ENCODE peak calls at places on chromosomes 11 and 22, in nine cellular contexts. One of them, this sample, is unnamed.

GRCh38 chr22:19620742-19621371 is 93.4 kb upstream of the SEPTIN5 start:
- DNase-seq in choroid plexus epithelial cell: peak; percentile 15
- DNase-seq in cardiac fibroblast: peak; percentile 16
- DNase-seq in astrocyte of the spinal cord: peak; percentile 3
- DNase-seq in H9: no peak
- DNase-seq in endothelial cell: no peak
- DNase-seq in Peyer's patch: no peak
- DNase-seq in HCT116: no peak
- DNase-seq in bronchial epithelial cell: no peak
- DNase-seq in this sample: peak; percentile 10

GRCh38 chr11:70138403-70138802 is 60.3 kb downstream of the ANO1 start:
- DNase-seq in bronchial epithelial cell: no peak
- DNase-seq in H9: no peak
- DNase-seq in astrocyte of the spinal cord: no peak
- DNase-seq in HCT116: no peak
- DNase-seq in endothelial cell: no peak
- DNase-seq in cardiac fibroblast: no peak
- DNase-seq in Peyer's patch: no peak
- DNase-seq in choroid plexus epithelial cell: no peak
- DNase-seq in this sample: no peak

GRCh38 chr11:65552413-65552951 is 5.7 kb downstream of the LTBP3 start:
- DNase-seq in HCT116: no peak
- DNase-seq in bronchial epithelial cell: no peak
- DNase-seq in Peyer's patch: peak; percentile 57
- DNase-seq in cardiac fibroblast: no peak
- DNase-seq in endothelial cell: no peak
- DNase-seq in choroid plexus epithelial cell: no peak
- DNase-seq in H9: no peak
- DNase-seq in astrocyte of the spinal cord: no peak
- DNase-seq in this sample: no peak

GRCh38 chr22:37420656-37421467 is 6.4 kb downstream of the ELFN2 start:
- DNase-seq in endothelial cell: no peak
- DNase-seq in HCT116: no peak
- DNase-seq in Peyer's patch: peak; percentile 39
- DNase-seq in choroid plexus epithelial cell: peak; percentile 40
- DNase-seq in cardiac fibroblast: peak; percentile 29
- DNase-seq in H9: no peak
- DNase-seq in astrocyte of the spinal cord: no peak
- DNase-seq in bronchial epithelial cell: peak; percentile 54
- DNase-seq in this sample: peak; percentile 50

GRCh38 chr11:66800720-66801428 is 42.4 kb upstream of the RCE1 start:
- DNase-seq in endothelial cell: no peak
- DNase-seq in choroid plexus epithelial cell: no peak
- DNase-seq in HCT116: no peak
- DNase-seq in cardiac fibroblast: no peak
- DNase-seq in Peyer's patch: no peak
- DNase-seq in astrocyte of the spinal cord: no peak
- DNase-seq in bronchial epithelial cell: no peak
- DNase-seq in H9: no peak
- DNase-seq in this sample: no peak

GRCh38 chr11:78564889-78565467 is 9.7 kb downstream of the NARS2 start:
- DNase-seq in endothelial cell: no peak
- DNase-seq in HCT116: no peak
- DNase-seq in Peyer's patch: no peak
- DNase-seq in cardiac fibroblast: no peak
- DNase-seq in bronchial epithelial cell: no peak
- DNase-seq in choroid plexus epithelial cell: peak; percentile 24
- DNase-seq in astrocyte of the spinal cord: no peak
- DNase-seq in H9: no peak
- DNase-seq in this sample: peak; percentile 23

GRCh38 chr11:12272821-12273617 is 104.4 kb upstream of the PARVA start:
- DNase-seq in cardiac fibroblast: no peak
- DNase-seq in HCT116: no peak
- DNase-seq in astrocyte of the spinal cord: peak; percentile 54
- DNase-seq in endothelial cell: no peak
- DNase-seq in H9: no peak
- DNase-seq in choroid plexus epithelial cell: peak; percentile 67
- DNase-seq in Peyer's patch: peak; percentile 26
- DNase-seq in bronchial epithelial cell: peak; percentile 50
- DNase-seq in this sample: no peak

GRCh38 chr11:64675417-64676252 is 47.4 kb downstream of the NRXN2 start:
- DNase-seq in bronchial epithelial cell: peak; percentile 76
- DNase-seq in astrocyte of the spinal cord: peak; percentile 58
- DNase-seq in H9: no peak
- DNase-seq in Peyer's patch: no peak
- DNase-seq in cardiac fibroblast: peak; percentile 92
- DNase-seq in endothelial cell: no peak
- DNase-seq in HCT116: no peak
- DNase-seq in choroid plexus epithelial cell: peak; percentile 88
- DNase-seq in this sample: peak; percentile 92

DNA sequence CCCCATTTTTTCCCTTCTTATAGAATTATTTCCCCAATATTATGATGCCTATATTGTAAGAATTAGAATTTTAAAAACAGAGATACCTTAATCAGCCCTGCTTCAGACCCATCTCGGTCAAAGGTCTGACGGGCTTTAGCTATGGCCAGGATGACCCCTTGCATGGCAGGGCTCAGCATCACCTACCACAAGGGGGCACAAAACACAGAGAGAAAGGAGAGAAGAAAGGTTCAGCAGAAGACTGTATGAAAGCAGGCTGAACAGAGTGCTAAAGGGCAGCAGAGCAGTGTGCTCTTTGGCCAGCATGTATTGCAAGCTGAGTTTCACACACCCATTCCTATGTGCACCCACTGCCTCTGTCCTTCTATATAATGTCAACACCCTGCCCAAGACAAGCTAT is 26.8 kb downstream of the CLDN25 start:
- DNase-seq in Peyer's patch: no peak
- DNase-seq in H9: peak; percentile 68
- DNase-seq in endothelial cell: peak; percentile 65
- DNase-seq in choroid plexus epithelial cell: peak; percentile 53
- DNase-seq in bronchial epithelial cell: peak; percentile 29
- DNase-seq in astrocyte of the spinal cord: no peak
- DNase-seq in HCT116: peak; percentile 12
- DNase-seq in cardiac fibroblast: peak; percentile 43
- DNase-seq in this sample: peak; percentile 22
- TF ChIP-seq CTCF in Peyer's patch: no peak
- TF ChIP-seq CTCF in H9: peak; percentile 82
- TF ChIP-seq CTCF in endothelial cell: peak; percentile 44
- TF ChIP-seq CTCF in choroid plexus epithelial cell: peak; percentile 75
- TF ChIP-seq CTCF in bronchial epithelial cell: peak; percentile 51
- TF ChIP-seq CTCF in astrocyte of the spinal cord: peak; percentile 58
- TF ChIP-seq CTCF in HCT116: peak; percentile 21
- TF ChIP-seq CTCF in cardiac fibroblast: peak; percentile 61
- TF ChIP-seq CTCF in this sample: peak; percentile 52

GRCh38 chr22:32644252-32645100 is 157.0 kb upstream of the TIMP3 start:
- DNase-seq in Peyer's patch: no peak
- DNase-seq in choroid plexus epithelial cell: peak; percentile 78
- DNase-seq in H9: no peak
- DNase-seq in HCT116: no peak
- DNase-seq in bronchial epithelial cell: peak; percentile 96
- DNase-seq in astrocyte of the spinal cord: peak; percentile 33
- DNase-seq in endothelial cell: peak; percentile 80
- DNase-seq in cardiac fibroblast: peak; percentile 78
- DNase-seq in this sample: no peak
- TF ChIP-seq CTCF in Peyer's patch: no peak
- TF ChIP-seq CTCF in choroid plexus epithelial cell: peak; percentile 7
- TF ChIP-seq CTCF in H9: no peak
- TF ChIP-seq CTCF in HCT116: no peak
- TF ChIP-seq CTCF in bronchial epithelial cell: peak; percentile 19
- TF ChIP-seq CTCF in astrocyte of the spinal cord: no peak
- TF ChIP-seq CTCF in endothelial cell: no peak
- TF ChIP-seq CTCF in cardiac fibroblast: no peak
- TF ChIP-seq CTCF in this sample: no peak

GRCh38 chr11:119103793-119104192 is 2.1 kb upstream of the DPAGT1 start:
- DNase-seq in endothelial cell: no peak
- DNase-seq in choroid plexus epithelial cell: peak; percentile 32
- DNase-seq in bronchial epithelial cell: no peak
- DNase-seq in Peyer's patch: peak; percentile 10
- DNase-seq in astrocyte of the spinal cord: no peak
- DNase-seq in H9: no peak
- DNase-seq in HCT116: no peak
- DNase-seq in cardiac fibroblast: no peak
- DNase-seq in this sample: no peak
- TF ChIP-seq CTCF in endothelial cell: no peak
- TF ChIP-seq CTCF in choroid plexus epithelial cell: peak; percentile 14
- TF ChIP-seq CTCF in bronchial epithelial cell: no peak
- TF ChIP-seq CTCF in Peyer's patch: no peak
- TF ChIP-seq CTCF in astrocyte of the spinal cord: no peak
- TF ChIP-seq CTCF in H9: no peak
- TF ChIP-seq CTCF in HCT116: no peak
- TF ChIP-seq CTCF in cardiac fibroblast: no peak
- TF ChIP-seq CTCF in this sample: no peak

GRCh38 chr11:21427750-21428149 is 758.4 kb downstream of the NELL1 start:
- DNase-seq in cardiac fibroblast: no peak
- DNase-seq in HCT116: no peak
- DNase-seq in Peyer's patch: no peak
- DNase-seq in endothelial cell: no peak
- DNase-seq in H9: no peak
- DNase-seq in astrocyte of the spinal cord: no peak
- DNase-seq in choroid plexus epithelial cell: no peak
- DNase-seq in bronchial epithelial cell: no peak
- DNase-seq in this sample: no peak

GRCh38 chr11:21426931-21427330 is 757.5 kb downstream of the NELL1 start:
- DNase-seq in HCT116: no peak
- DNase-seq in Peyer's patch: no peak
- DNase-seq in astrocyte of the spinal cord: no peak
- DNase-seq in choroid plexus epithelial cell: no peak
- DNase-seq in cardiac fibroblast: no peak
- DNase-seq in endothelial cell: no peak
- DNase-seq in H9: no peak
- DNase-seq in bronchial epithelial cell: no peak
- DNase-seq in this sample: no peak

GRCh38 chr11:21421930-21422329 is 752.5 kb downstream of the NELL1 start:
- DNase-seq in Peyer's patch: no peak
- DNase-seq in astrocyte of the spinal cord: no peak
- DNase-seq in bronchial epithelial cell: no peak
- DNase-seq in cardiac fibroblast: no peak
- DNase-seq in HCT116: no peak
- DNase-seq in H9: no peak
- DNase-seq in endothelial cell: no peak
- DNase-seq in choroid plexus epithelial cell: no peak
- DNase-seq in this sample: no peak
- TF ChIP-seq CTCF in Peyer's patch: no peak
- TF ChIP-seq CTCF in astrocyte of the spinal cord: no peak
- TF ChIP-seq CTCF in bronchial epithelial cell: no peak
- TF ChIP-seq CTCF in cardiac fibroblast: no peak
- TF ChIP-seq CTCF in HCT116: no peak
- TF ChIP-seq CTCF in H9: no peak
- TF ChIP-seq CTCF in endothelial cell: no peak
- TF ChIP-seq CTCF in choroid plexus epithelial cell: no peak
- TF ChIP-seq CTCF in this sample: no peak

GRCh38 chr11:121321614-121322243 is 29.2 kb downstream of the SC5D start:
- DNase-seq in HCT116: peak; percentile 12
- DNase-seq in endothelial cell: no peak
- DNase-seq in bronchial epithelial cell: peak; percentile 38
- DNase-seq in Peyer's patch: no peak
- DNase-seq in choroid plexus epithelial cell: peak; percentile 31
- DNase-seq in cardiac fibroblast: peak; percentile 18
- DNase-seq in astrocyte of the spinal cord: peak; percentile 17
- DNase-seq in H9: peak; percentile 67
- DNase-seq in this sample: peak; percentile 35
- TF ChIP-seq CTCF in HCT116: peak; percentile 68
- TF ChIP-seq CTCF in endothelial cell: no peak
- TF ChIP-seq CTCF in bronchial epithelial cell: peak; percentile 52
- TF ChIP-seq CTCF in Peyer's patch: no peak
- TF ChIP-seq CTCF in choroid plexus epithelial cell: peak; percentile 39
- TF ChIP-seq CTCF in cardiac fibroblast: peak; percentile 20
- TF ChIP-seq CTCF in astrocyte of the spinal cord: peak; percentile 13
- TF ChIP-seq CTCF in H9: peak; percentile 66
- TF ChIP-seq CTCF in this sample: peak; percentile 35

GRCh38 chr22:26431151-26431995 is 2.3 kb downstream of the ASPHD2 start:
- DNase-seq in H9: no peak
- DNase-seq in bronchial epithelial cell: no peak
- DNase-seq in choroid plexus epithelial cell: peak; percentile 9
- DNase-seq in HCT116: no peak
- DNase-seq in endothelial cell: no peak
- DNase-seq in Peyer's patch: no peak
- DNase-seq in cardiac fibroblast: peak; percentile 21
- DNase-seq in astrocyte of the spinal cord: no peak
- DNase-seq in this sample: peak; percentile 7
- TF ChIP-seq CTCF in H9: no peak
- TF ChIP-seq CTCF in bronchial epithelial cell: no peak
- TF ChIP-seq CTCF in choroid plexus epithelial cell: no peak
- TF ChIP-seq CTCF in HCT116: no peak
- TF ChIP-seq CTCF in endothelial cell: no peak
- TF ChIP-seq CTCF in Peyer's patch: no peak
- TF ChIP-seq CTCF in cardiac fibroblast: no peak
- TF ChIP-seq CTCF in astrocyte of the spinal cord: no peak
- TF ChIP-seq CTCF in this sample: no peak

DNA sequence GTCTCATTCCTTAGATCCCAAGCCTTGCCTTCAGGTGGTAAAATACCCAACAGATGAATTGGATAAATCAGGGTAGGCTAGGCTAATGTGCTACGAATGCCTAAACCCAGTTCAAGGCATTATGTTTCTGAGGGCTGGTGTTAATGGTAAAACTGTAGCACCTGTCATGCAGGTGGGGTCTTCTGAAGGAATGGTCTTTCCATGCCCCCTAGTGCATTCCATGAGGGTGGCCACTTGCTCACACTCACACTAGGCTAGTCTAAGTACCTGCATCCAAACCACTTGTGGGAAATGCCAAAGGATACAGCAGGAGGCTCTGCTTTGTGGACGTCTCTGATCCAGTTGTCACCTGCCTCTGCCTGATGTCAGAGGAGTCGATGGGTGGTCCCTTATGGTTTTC is 24.2 kb upstream of the UCP3 start:
- DNase-seq in H9: no peak
- DNase-seq in bronchial epithelial cell: no peak
- DNase-seq in cardiac fibroblast: no peak
- DNase-seq in choroid plexus epithelial cell: no peak
- DNase-seq in HCT116: no peak
- DNase-seq in Peyer's patch: no peak
- DNase-seq in endothelial cell: no peak
- DNase-seq in astrocyte of the spinal cord: no peak
- DNase-seq in this sample: no peak
- TF ChIP-seq CTCF in H9: peak; percentile 16
- TF ChIP-seq CTCF in bronchial epithelial cell: no peak
- TF ChIP-seq CTCF in cardiac fibroblast: no peak
- TF ChIP-seq CTCF in choroid plexus epithelial cell: no peak
- TF ChIP-seq CTCF in HCT116: no peak
- TF ChIP-seq CTCF in Peyer's patch: no peak
- TF ChIP-seq CTCF in endothelial cell: no peak
- TF ChIP-seq CTCF in astrocyte of the spinal cord: no peak
- TF ChIP-seq CTCF in this sample: no peak

GRCh38 chr11:95739108-95739507 is 50.5 kb downstream of the FAM76B start:
- DNase-seq in Peyer's patch: no peak
- DNase-seq in endothelial cell: no peak
- DNase-seq in H9: no peak
- DNase-seq in choroid plexus epithelial cell: no peak
- DNase-seq in astrocyte of the spinal cord: no peak
- DNase-seq in cardiac fibroblast: no peak
- DNase-seq in HCT116: no peak
- DNase-seq in bronchial epithelial cell: no peak
- DNase-seq in this sample: no peak
- TF ChIP-seq CTCF in Peyer's patch: no peak
- TF ChIP-seq CTCF in endothelial cell: no peak
- TF ChIP-seq CTCF in H9: peak; percentile 61
- TF ChIP-seq CTCF in choroid plexus epithelial cell: peak; percentile 25
- TF ChIP-seq CTCF in astrocyte of the spinal cord: no peak
- TF ChIP-seq CTCF in cardiac fibroblast: no peak
- TF ChIP-seq CTCF in HCT116: no peak
- TF ChIP-seq CTCF in bronchial epithelial cell: no peak
- TF ChIP-seq CTCF in this sample: peak; percentile 26

GRCh38 chr11:109641549-109641948 is 219.6 kb downstream of the C11orf87 start:
- DNase-seq in bronchial epithelial cell: peak; percentile 51
- DNase-seq in endothelial cell: peak; percentile 46
- DNase-seq in cardiac fibroblast: peak; percentile 35
- DNase-seq in choroid plexus epithelial cell: peak; percentile 59
- DNase-seq in astrocyte of the spinal cord: peak; percentile 49
- DNase-seq in Peyer's patch: no peak
- DNase-seq in HCT116: no peak
- DNase-seq in H9: peak; percentile 49
- DNase-seq in this sample: peak; percentile 33
- TF ChIP-seq CTCF in bronchial epithelial cell: peak; percentile 37
- TF ChIP-seq CTCF in endothelial cell: no peak
- TF ChIP-seq CTCF in cardiac fibroblast: peak; percentile 21
- TF ChIP-seq CTCF in choroid plexus epithelial cell: peak; percentile 49
- TF ChIP-seq CTCF in astrocyte of the spinal cord: peak; percentile 26
- TF ChIP-seq CTCF in Peyer's patch: no peak
- TF ChIP-seq CTCF in HCT116: no peak
- TF ChIP-seq CTCF in H9: peak; percentile 47
- TF ChIP-seq CTCF in this sample: peak; percentile 12